ENCODE peak calls at places on chromosomes 16 and 17, in ten cellular contexts. One of them, this sample, is unnamed.
A peak's percentile ranks its signal among the peaks of the same experiment; 100 is the strongest.

GRCh38 chr17:67659028-67659427 is 58.7 kb upstream of the NOL11 start:
- DNase-seq in M059J: no peak
- DNase-seq in NK-92 treated with Interleukin-12 subunit alpha and Interleukin-12 subunit beta, amount 100 ng/mL, for 24 hours: no peak
- DNase-seq in EH: no peak
- DNase-seq in sigmoid colon: no peak
- DNase-seq in cardiac muscle cell: no peak
- DNase-seq in hepatic stellate cell: no peak
- DNase-seq in GM13976: no peak
- DNase-seq in cardiac septum: no peak
- DNase-seq in activated CD4-positive, alpha-beta T cell treated with anti-CD3 and anti-CD28 coated beads, Interleukin-2, amount 50 U/mL, for 1 hour: no peak
- DNase-seq in this sample: no peak

GRCh38 chr17:76481091-76481655 is 13.8 kb downstream of the AANAT start:
- DNase-seq in M059J: no peak
- DNase-seq in NK-92 treated with Interleukin-12 subunit alpha and Interleukin-12 subunit beta, amount 100 ng/mL, for 24 hours: no peak
- DNase-seq in EH: no peak
- DNase-seq in sigmoid colon: peak; percentile 64
- DNase-seq in cardiac muscle cell: no peak
- DNase-seq in hepatic stellate cell: no peak
- DNase-seq in GM13976: peak; percentile 82
- DNase-seq in cardiac septum: no peak
- DNase-seq in activated CD4-positive, alpha-beta T cell treated with anti-CD3 and anti-CD28 coated beads, Interleukin-2, amount 50 U/mL, for 1 hour: no peak
- DNase-seq in this sample: peak; percentile 68

GRCh38 chr17:54888981-54889380 is 11.7 kb upstream of the TOM1L1 start:
- DNase-seq in M059J: no peak
- DNase-seq in NK-92 treated with Interleukin-12 subunit alpha and Interleukin-12 subunit beta, amount 100 ng/mL, for 24 hours: no peak
- DNase-seq in EH: no peak
- DNase-seq in sigmoid colon: no peak
- DNase-seq in cardiac muscle cell: no peak
- DNase-seq in hepatic stellate cell: no peak
- DNase-seq in GM13976: no peak
- DNase-seq in cardiac septum: no peak
- DNase-seq in activated CD4-positive, alpha-beta T cell treated with anti-CD3 and anti-CD28 coated beads, Interleukin-2, amount 50 U/mL, for 1 hour: no peak
- DNase-seq in this sample: no peak

GRCh38 chr16:11164482-11165270 is 91.3 kb downstream of the SOCS1 start:
- DNase-seq in M059J: no peak
- DNase-seq in NK-92 treated with Interleukin-12 subunit alpha and Interleukin-12 subunit beta, amount 100 ng/mL, for 24 hours: no peak
- DNase-seq in EH: no peak
- DNase-seq in sigmoid colon: no peak
- DNase-seq in cardiac muscle cell: no peak
- DNase-seq in hepatic stellate cell: no peak
- DNase-seq in GM13976: no peak
- DNase-seq in cardiac septum: no peak
- DNase-seq in activated CD4-positive, alpha-beta T cell treated with anti-CD3 and anti-CD28 coated beads, Interleukin-2, amount 50 U/mL, for 1 hour: no peak
- DNase-seq in this sample: no peak

GRCh38 chr17:45954914-45955313 is 44.1 kb upstream of the STH start:
- DNase-seq in M059J: peak; percentile 27
- DNase-seq in NK-92 treated with Interleukin-12 subunit alpha and Interleukin-12 subunit beta, amount 100 ng/mL, for 24 hours: no peak
- DNase-seq in EH: peak; percentile 8
- DNase-seq in sigmoid colon: peak; percentile 11
- DNase-seq in cardiac muscle cell: no peak
- DNase-seq in hepatic stellate cell: no peak
- DNase-seq in GM13976: no peak
- DNase-seq in cardiac septum: no peak
- DNase-seq in activated CD4-positive, alpha-beta T cell treated with anti-CD3 and anti-CD28 coated beads, Interleukin-2, amount 50 U/mL, for 1 hour: no peak
- DNase-seq in this sample: no peak

GRCh38 chr17:40097931-40098845 is 2.2 kb downstream of the NR1D1 start:
- DNase-seq in M059J: peak; percentile 38
- DNase-seq in NK-92 treated with Interleukin-12 subunit alpha and Interleukin-12 subunit beta, amount 100 ng/mL, for 24 hours: no peak
- DNase-seq in EH: peak; percentile 70
- DNase-seq in sigmoid colon: peak; percentile 91
- DNase-seq in cardiac muscle cell: peak; percentile 67
- DNase-seq in hepatic stellate cell: peak; percentile 63
- DNase-seq in GM13976: no peak
- DNase-seq in cardiac septum: no peak
- DNase-seq in activated CD4-positive, alpha-beta T cell treated with anti-CD3 and anti-CD28 coated beads, Interleukin-2, amount 50 U/mL, for 1 hour: no peak
- DNase-seq in this sample: peak; percentile 90

GRCh38 chr16:23194497-23195221 is 12.1 kb downstream of the SCNN1G start:
- DNase-seq in M059J: no peak
- DNase-seq in NK-92 treated with Interleukin-12 subunit alpha and Interleukin-12 subunit beta, amount 100 ng/mL, for 24 hours: no peak
- DNase-seq in EH: no peak
- DNase-seq in sigmoid colon: no peak
- DNase-seq in cardiac muscle cell: no peak
- DNase-seq in hepatic stellate cell: no peak
- DNase-seq in GM13976: no peak
- DNase-seq in cardiac septum: no peak
- DNase-seq in activated CD4-positive, alpha-beta T cell treated with anti-CD3 and anti-CD28 coated beads, Interleukin-2, amount 50 U/mL, for 1 hour: no peak
- DNase-seq in this sample: no peak

GRCh38 chr16:892536-893255 is 78.1 kb downstream of the LMF1 start:
- DNase-seq in M059J: no peak
- DNase-seq in NK-92 treated with Interleukin-12 subunit alpha and Interleukin-12 subunit beta, amount 100 ng/mL, for 24 hours: no peak
- DNase-seq in EH: peak; percentile 9
- DNase-seq in sigmoid colon: no peak
- DNase-seq in cardiac muscle cell: peak; percentile 6
- DNase-seq in hepatic stellate cell: no peak
- DNase-seq in GM13976: no peak
- DNase-seq in cardiac septum: no peak
- DNase-seq in activated CD4-positive, alpha-beta T cell treated with anti-CD3 and anti-CD28 coated beads, Interleukin-2, amount 50 U/mL, for 1 hour: no peak
- DNase-seq in this sample: no peak

GRCh38 chr17:63356275-63356905 is 89.7 kb downstream of the CYB561 start:
- DNase-seq in M059J: peak; percentile 92
- DNase-seq in NK-92 treated with Interleukin-12 subunit alpha and Interleukin-12 subunit beta, amount 100 ng/mL, for 24 hours: no peak
- DNase-seq in EH: peak; percentile 98
- DNase-seq in sigmoid colon: no peak
- DNase-seq in cardiac muscle cell: peak; percentile 79
- DNase-seq in hepatic stellate cell: peak; percentile 46
- DNase-seq in GM13976: no peak
- DNase-seq in cardiac septum: no peak
- DNase-seq in activated CD4-positive, alpha-beta T cell treated with anti-CD3 and anti-CD28 coated beads, Interleukin-2, amount 50 U/mL, for 1 hour: no peak
- DNase-seq in this sample: no peak

GRCh38 chr17:13635951-13636350 is 34.2 kb upstream of the HS3ST3A1 start:
- DNase-seq in M059J: peak; percentile 29
- DNase-seq in NK-92 treated with Interleukin-12 subunit alpha and Interleukin-12 subunit beta, amount 100 ng/mL, for 24 hours: no peak
- DNase-seq in EH: no peak
- DNase-seq in sigmoid colon: no peak
- DNase-seq in cardiac muscle cell: peak; percentile 59
- DNase-seq in hepatic stellate cell: no peak
- DNase-seq in GM13976: no peak
- DNase-seq in cardiac septum: no peak
- DNase-seq in activated CD4-positive, alpha-beta T cell treated with anti-CD3 and anti-CD28 coated beads, Interleukin-2, amount 50 U/mL, for 1 hour: no peak
- DNase-seq in this sample: no peak

GRCh38 chr16:57637020-57637419 is 8.6 kb downstream of the ADGRG1 start:
- DNase-seq in M059J: no peak
- DNase-seq in NK-92 treated with Interleukin-12 subunit alpha and Interleukin-12 subunit beta, amount 100 ng/mL, for 24 hours: no peak
- DNase-seq in EH: no peak
- DNase-seq in sigmoid colon: no peak
- DNase-seq in cardiac muscle cell: peak; percentile 47
- DNase-seq in hepatic stellate cell: no peak
- DNase-seq in GM13976: no peak
- DNase-seq in cardiac septum: no peak
- DNase-seq in activated CD4-positive, alpha-beta T cell treated with anti-CD3 and anti-CD28 coated beads, Interleukin-2, amount 50 U/mL, for 1 hour: no peak
- DNase-seq in this sample: no peak

GRCh38 chr16:68993421-68993820 is 112.0 kb upstream of the HAS3 start:
- DNase-seq in M059J: no peak
- DNase-seq in NK-92 treated with Interleukin-12 subunit alpha and Interleukin-12 subunit beta, amount 100 ng/mL, for 24 hours: no peak
- DNase-seq in EH: no peak
- DNase-seq in sigmoid colon: no peak
- DNase-seq in cardiac muscle cell: no peak
- DNase-seq in hepatic stellate cell: no peak
- DNase-seq in GM13976: no peak
- DNase-seq in cardiac septum: no peak
- DNase-seq in activated CD4-positive, alpha-beta T cell treated with anti-CD3 and anti-CD28 coated beads, Interleukin-2, amount 50 U/mL, for 1 hour: no peak
- DNase-seq in this sample: no peak

GRCh38 chr17:79005063-79005861 is 4.3 kb downstream of the CANT1 start:
- DNase-seq in M059J: no peak
- DNase-seq in NK-92 treated with Interleukin-12 subunit alpha and Interleukin-12 subunit beta, amount 100 ng/mL, for 24 hours: no peak
- DNase-seq in EH: no peak
- DNase-seq in sigmoid colon: peak; percentile 54
- DNase-seq in cardiac muscle cell: no peak
- DNase-seq in hepatic stellate cell: no peak
- DNase-seq in GM13976: peak; percentile 17
- DNase-seq in cardiac septum: peak; percentile 70
- DNase-seq in activated CD4-positive, alpha-beta T cell treated with anti-CD3 and anti-CD28 coated beads, Interleukin-2, amount 50 U/mL, for 1 hour: no peak
- DNase-seq in this sample: peak; percentile 88